ENCODE peak calls at places on chromosomes 3 and 15, in eight cellular contexts. One of them, this sample, is unnamed.

GRCh38 chr3:109784852-109785631 is 447.7 kb upstream of the DPPA4 start:
- DNase-seq in ascending aorta: no peak
- DNase-seq in iris pigment epithelial cell: no peak
- DNase-seq in fibroblast of pulmonary artery: no peak
- DNase-seq in activated CD4-positive, alpha-beta T cell treated with anti-CD3 and anti-CD28 coated beads, Interleukin-2, amount 50 U/mL, for 24 hours: no peak
- DNase-seq in tibial nerve: no peak
- DNase-seq in G401: no peak
- DNase-seq in fibroblast of lung: peak; percentile 15
- DNase-seq in this sample: no peak

GRCh38 chr3:119619094-119619493 is 21.4 kb downstream of the PLA1A start:
- DNase-seq in ascending aorta: no peak
- DNase-seq in iris pigment epithelial cell: peak; percentile 53
- DNase-seq in fibroblast of pulmonary artery: no peak
- DNase-seq in activated CD4-positive, alpha-beta T cell treated with anti-CD3 and anti-CD28 coated beads, Interleukin-2, amount 50 U/mL, for 24 hours: no peak
- DNase-seq in tibial nerve: no peak
- DNase-seq in G401: no peak
- DNase-seq in fibroblast of lung: no peak
- DNase-seq in this sample: no peak

GRCh38 chr3:178325330-178325729 is 210.9 kb upstream of the KCNMB2 start:
- DNase-seq in ascending aorta: no peak
- DNase-seq in iris pigment epithelial cell: peak; percentile 75
- DNase-seq in fibroblast of pulmonary artery: peak; percentile 77
- DNase-seq in activated CD4-positive, alpha-beta T cell treated with anti-CD3 and anti-CD28 coated beads, Interleukin-2, amount 50 U/mL, for 24 hours: no peak
- DNase-seq in tibial nerve: no peak
- DNase-seq in G401: peak; percentile 65
- DNase-seq in fibroblast of lung: peak; percentile 75
- DNase-seq in this sample: no peak

GRCh38 chr3:188390775-188391443 is 237.0 kb downstream of the LPP start:
- DNase-seq in ascending aorta: no peak
- DNase-seq in iris pigment epithelial cell: peak; percentile 38
- DNase-seq in fibroblast of pulmonary artery: peak; percentile 20
- DNase-seq in activated CD4-positive, alpha-beta T cell treated with anti-CD3 and anti-CD28 coated beads, Interleukin-2, amount 50 U/mL, for 24 hours: no peak
- DNase-seq in tibial nerve: no peak
- DNase-seq in G401: no peak
- DNase-seq in fibroblast of lung: no peak
- DNase-seq in this sample: no peak

GRCh38 chr3:12476238-12476897 is 7.9 kb upstream of the TSEN2 start:
- DNase-seq in ascending aorta: no peak
- DNase-seq in iris pigment epithelial cell: peak; percentile 74
- DNase-seq in fibroblast of pulmonary artery: peak; percentile 68
- DNase-seq in activated CD4-positive, alpha-beta T cell treated with anti-CD3 and anti-CD28 coated beads, Interleukin-2, amount 50 U/mL, for 24 hours: no peak
- DNase-seq in tibial nerve: no peak
- DNase-seq in G401: no peak
- DNase-seq in fibroblast of lung: peak; percentile 67
- DNase-seq in this sample: no peak

GRCh38 chr15:44726568-44727461 is 9.5 kb upstream of the TRIM69 start:
- DNase-seq in ascending aorta: peak; percentile 78
- DNase-seq in iris pigment epithelial cell: peak; percentile 97
- DNase-seq in fibroblast of pulmonary artery: peak; percentile 93
- DNase-seq in activated CD4-positive, alpha-beta T cell treated with anti-CD3 and anti-CD28 coated beads, Interleukin-2, amount 50 U/mL, for 24 hours: no peak
- DNase-seq in tibial nerve: peak; percentile 37
- DNase-seq in G401: no peak
- DNase-seq in fibroblast of lung: peak; percentile 93
- DNase-seq in this sample: no peak

GRCh38 chr3:13078158-13078905 is 5.1 kb upstream of the IQSEC1 start:
- DNase-seq in ascending aorta: no peak
- DNase-seq in iris pigment epithelial cell: no peak
- DNase-seq in fibroblast of pulmonary artery: no peak
- DNase-seq in activated CD4-positive, alpha-beta T cell treated with anti-CD3 and anti-CD28 coated beads, Interleukin-2, amount 50 U/mL, for 24 hours: no peak
- DNase-seq in tibial nerve: no peak
- DNase-seq in G401: no peak
- DNase-seq in fibroblast of lung: no peak
- DNase-seq in this sample: no peak

GRCh38 chr3:10594915-10595314 is 89.5 kb upstream of the ATP2B2 start:
- DNase-seq in ascending aorta: no peak
- DNase-seq in iris pigment epithelial cell: peak; percentile 66
- DNase-seq in fibroblast of pulmonary artery: peak; percentile 59
- DNase-seq in activated CD4-positive, alpha-beta T cell treated with anti-CD3 and anti-CD28 coated beads, Interleukin-2, amount 50 U/mL, for 24 hours: no peak
- DNase-seq in tibial nerve: peak; percentile 19
- DNase-seq in G401: no peak
- DNase-seq in fibroblast of lung: peak; percentile 34
- DNase-seq in this sample: no peak

GRCh38 chr3:66602237-66602636 is 101.4 kb upstream of the LRIG1 start:
- DNase-seq in ascending aorta: no peak
- DNase-seq in iris pigment epithelial cell: no peak
- DNase-seq in fibroblast of pulmonary artery: no peak
- DNase-seq in activated CD4-positive, alpha-beta T cell treated with anti-CD3 and anti-CD28 coated beads, Interleukin-2, amount 50 U/mL, for 24 hours: no peak
- DNase-seq in tibial nerve: no peak
- DNase-seq in G401: no peak
- DNase-seq in fibroblast of lung: no peak
- DNase-seq in this sample: no peak

GRCh38 chr15:67110958-67111864 is 45.8 kb downstream of the SMAD3 start:
- DNase-seq in ascending aorta: no peak
- DNase-seq in iris pigment epithelial cell: peak; percentile 70
- DNase-seq in fibroblast of pulmonary artery: no peak
- DNase-seq in activated CD4-positive, alpha-beta T cell treated with anti-CD3 and anti-CD28 coated beads, Interleukin-2, amount 50 U/mL, for 24 hours: no peak
- DNase-seq in tibial nerve: no peak
- DNase-seq in G401: no peak
- DNase-seq in fibroblast of lung: no peak
- DNase-seq in this sample: no peak

GRCh38 chr3:184248454-184249411 is at the start of gene ALG3:
- DNase-seq in ascending aorta: peak; percentile 87
- DNase-seq in iris pigment epithelial cell: peak; percentile 90
- DNase-seq in fibroblast of pulmonary artery: peak; percentile 93
- DNase-seq in activated CD4-positive, alpha-beta T cell treated with anti-CD3 and anti-CD28 coated beads, Interleukin-2, amount 50 U/mL, for 24 hours: peak; percentile 83
- DNase-seq in tibial nerve: peak; percentile 84
- DNase-seq in G401: peak; percentile 81
- DNase-seq in fibroblast of lung: peak; percentile 90
- DNase-seq in this sample: peak; percentile 50

GRCh38 chr3:11424277-11424676 is 152.1 kb downstream of the ATG7 start:
- DNase-seq in ascending aorta: no peak
- DNase-seq in iris pigment epithelial cell: no peak
- DNase-seq in fibroblast of pulmonary artery: no peak
- DNase-seq in activated CD4-positive, alpha-beta T cell treated with anti-CD3 and anti-CD28 coated beads, Interleukin-2, amount 50 U/mL, for 24 hours: no peak
- DNase-seq in tibial nerve: no peak
- DNase-seq in G401: no peak
- DNase-seq in fibroblast of lung: no peak
- DNase-seq in this sample: no peak

GRCh38 chr3:87333393-87333892 is 57.1 kb upstream of the POU1F1 start:
- DNase-seq in ascending aorta: no peak
- DNase-seq in iris pigment epithelial cell: peak; percentile 88
- DNase-seq in fibroblast of pulmonary artery: peak; percentile 91
- DNase-seq in activated CD4-positive, alpha-beta T cell treated with anti-CD3 and anti-CD28 coated beads, Interleukin-2, amount 50 U/mL, for 24 hours: no peak
- DNase-seq in tibial nerve: no peak
- DNase-seq in G401: no peak
- DNase-seq in fibroblast of lung: peak; percentile 54
- DNase-seq in this sample: no peak

GRCh38 chr3:110166791-110167190 is 829.4 kb upstream of the DPPA4 start:
- DNase-seq in ascending aorta: no peak
- DNase-seq in iris pigment epithelial cell: no peak
- DNase-seq in fibroblast of pulmonary artery: no peak
- DNase-seq in activated CD4-positive, alpha-beta T cell treated with anti-CD3 and anti-CD28 coated beads, Interleukin-2, amount 50 U/mL, for 24 hours: no peak
- DNase-seq in tibial nerve: no peak
- DNase-seq in G401: no peak
- DNase-seq in fibroblast of lung: no peak
- DNase-seq in this sample: no peak

GRCh38 chr3:135412475-135412874 is 553.1 kb upstream of the PPP2R3A start:
- DNase-seq in ascending aorta: no peak
- DNase-seq in iris pigment epithelial cell: no peak
- DNase-seq in fibroblast of pulmonary artery: no peak
- DNase-seq in activated CD4-positive, alpha-beta T cell treated with anti-CD3 and anti-CD28 coated beads, Interleukin-2, amount 50 U/mL, for 24 hours: no peak
- DNase-seq in tibial nerve: no peak
- DNase-seq in G401: peak; percentile 1
- DNase-seq in fibroblast of lung: no peak
- DNase-seq in this sample: no peak

GRCh38 chr3:127002195-127003174 is 19.6 kb downstream of the PLXNA1 start:
- DNase-seq in ascending aorta: peak; percentile 95
- DNase-seq in iris pigment epithelial cell: peak; percentile 93
- DNase-seq in fibroblast of pulmonary artery: peak; percentile 92
- DNase-seq in activated CD4-positive, alpha-beta T cell treated with anti-CD3 and anti-CD28 coated beads, Interleukin-2, amount 50 U/mL, for 24 hours: no peak
- DNase-seq in tibial nerve: peak; percentile 74
- DNase-seq in G401: no peak
- DNase-seq in fibroblast of lung: peak; percentile 89
- DNase-seq in this sample: no peak

GRCh38 chr3:37694236-37694635 is 167.4 kb upstream of the CTDSPL start:
- DNase-seq in ascending aorta: no peak
- DNase-seq in iris pigment epithelial cell: peak; percentile 1
- DNase-seq in fibroblast of pulmonary artery: no peak
- DNase-seq in activated CD4-positive, alpha-beta T cell treated with anti-CD3 and anti-CD28 coated beads, Interleukin-2, amount 50 U/mL, for 24 hours: no peak
- DNase-seq in tibial nerve: no peak
- DNase-seq in G401: no peak
- DNase-seq in fibroblast of lung: no peak
- DNase-seq in this sample: no peak

GRCh38 chr3:32839714-32840085 is 21.9 kb downstream of the TRIM71 start:
- DNase-seq in ascending aorta: no peak
- DNase-seq in iris pigment epithelial cell: no peak
- DNase-seq in fibroblast of pulmonary artery: no peak
- DNase-seq in activated CD4-positive, alpha-beta T cell treated with anti-CD3 and anti-CD28 coated beads, Interleukin-2, amount 50 U/mL, for 24 hours: no peak
- DNase-seq in tibial nerve: no peak
- DNase-seq in G401: no peak
- DNase-seq in fibroblast of lung: no peak
- DNase-seq in this sample: no peak

GRCh38 chr3:197508511-197508910 is 47.3 kb downstream of the BDH1 start:
- DNase-seq in ascending aorta: no peak
- DNase-seq in iris pigment epithelial cell: no peak
- DNase-seq in fibroblast of pulmonary artery: no peak
- DNase-seq in activated CD4-positive, alpha-beta T cell treated with anti-CD3 and anti-CD28 coated beads, Interleukin-2, amount 50 U/mL, for 24 hours: no peak
- DNase-seq in tibial nerve: no peak
- DNase-seq in G401: peak; percentile 93
- DNase-seq in fibroblast of lung: no peak
- DNase-seq in this sample: no peak

GRCh38 chr15:89657691-89658200 is 2.5 kb upstream of the KIF7 start:
- DNase-seq in ascending aorta: no peak
- DNase-seq in iris pigment epithelial cell: no peak
- DNase-seq in fibroblast of pulmonary artery: no peak
- DNase-seq in activated CD4-positive, alpha-beta T cell treated with anti-CD3 and anti-CD28 coated beads, Interleukin-2, amount 50 U/mL, for 24 hours: no peak
- DNase-seq in tibial nerve: no peak
- DNase-seq in G401: no peak
- DNase-seq in fibroblast of lung: no peak
- DNase-seq in this sample: no peak

GRCh38 chr3:15645740-15646490 is 44.4 kb downstream of the BTD start:
- DNase-seq in ascending aorta: peak; percentile 90
- DNase-seq in iris pigment epithelial cell: peak; percentile 83
- DNase-seq in fibroblast of pulmonary artery: peak; percentile 94
- DNase-seq in activated CD4-positive, alpha-beta T cell treated with anti-CD3 and anti-CD28 coated beads, Interleukin-2, amount 50 U/mL, for 24 hours: no peak
- DNase-seq in tibial nerve: no peak
- DNase-seq in G401: no peak
- DNase-seq in fibroblast of lung: peak; percentile 81
- DNase-seq in this sample: peak; percentile 86

GRCh38 chr3:141360888-141361598 is 7.3 kb upstream of the ZBTB38 start:
- DNase-seq in ascending aorta: peak; percentile 75
- DNase-seq in iris pigment epithelial cell: peak; percentile 91
- DNase-seq in fibroblast of pulmonary artery: peak; percentile 92
- DNase-seq in activated CD4-positive, alpha-beta T cell treated with anti-CD3 and anti-CD28 coated beads, Interleukin-2, amount 50 U/mL, for 24 hours: no peak
- DNase-seq in tibial nerve: peak; percentile 12
- DNase-seq in G401: peak; percentile 55
- DNase-seq in fibroblast of lung: peak; percentile 90
- DNase-seq in this sample: no peak

GRCh38 chr3:149473314-149473990 is 1.0 kb upstream of the TM4SF4 start:
- DNase-seq in ascending aorta: peak; percentile 88
- DNase-seq in iris pigment epithelial cell: peak; percentile 87
- DNase-seq in fibroblast of pulmonary artery: peak; percentile 76
- DNase-seq in activated CD4-positive, alpha-beta T cell treated with anti-CD3 and anti-CD28 coated beads, Interleukin-2, amount 50 U/mL, for 24 hours: no peak
- DNase-seq in tibial nerve: no peak
- DNase-seq in G401: no peak
- DNase-seq in fibroblast of lung: peak; percentile 74
- DNase-seq in this sample: peak; percentile 38

GRCh38 chr3:122421101-122421500 is 5.2 kb upstream of the WDR5B start:
- DNase-seq in ascending aorta: no peak
- DNase-seq in iris pigment epithelial cell: no peak
- DNase-seq in fibroblast of pulmonary artery: no peak
- DNase-seq in activated CD4-positive, alpha-beta T cell treated with anti-CD3 and anti-CD28 coated beads, Interleukin-2, amount 50 U/mL, for 24 hours: no peak
- DNase-seq in tibial nerve: no peak
- DNase-seq in G401: no peak
- DNase-seq in fibroblast of lung: no peak
- DNase-seq in this sample: no peak

GRCh38 chr15:69194854-69195253 is 34.4 kb downstream of the GLCE start:
- DNase-seq in ascending aorta: no peak
- DNase-seq in iris pigment epithelial cell: peak; percentile 64
- DNase-seq in fibroblast of pulmonary artery: peak; percentile 31
- DNase-seq in activated CD4-positive, alpha-beta T cell treated with anti-CD3 and anti-CD28 coated beads, Interleukin-2, amount 50 U/mL, for 24 hours: no peak
- DNase-seq in tibial nerve: no peak
- DNase-seq in G401: no peak
- DNase-seq in fibroblast of lung: no peak
- DNase-seq in this sample: no peak

GRCh38 chr3:61571516-61572336 is 10.4 kb downstream of the PTPRG start:
- DNase-seq in ascending aorta: peak; percentile 76
- DNase-seq in iris pigment epithelial cell: peak; percentile 65
- DNase-seq in fibroblast of pulmonary artery: peak; percentile 90
- DNase-seq in activated CD4-positive, alpha-beta T cell treated with anti-CD3 and anti-CD28 coated beads, Interleukin-2, amount 50 U/mL, for 24 hours: no peak
- DNase-seq in tibial nerve: peak; percentile 36
- DNase-seq in G401: no peak
- DNase-seq in fibroblast of lung: peak; percentile 95
- DNase-seq in this sample: no peak

GRCh38 chr15:39028069-39028468 is 463.5 kb upstream of the RASGRP1 start:
- DNase-seq in ascending aorta: peak; percentile 65
- DNase-seq in iris pigment epithelial cell: peak; percentile 51
- DNase-seq in fibroblast of pulmonary artery: peak; percentile 48
- DNase-seq in activated CD4-positive, alpha-beta T cell treated with anti-CD3 and anti-CD28 coated beads, Interleukin-2, amount 50 U/mL, for 24 hours: no peak
- DNase-seq in tibial nerve: peak; percentile 15
- DNase-seq in G401: peak; percentile 7
- DNase-seq in fibroblast of lung: peak; percentile 51
- DNase-seq in this sample: no peak

GRCh38 chr3:157130138-157130880 is 29.6 kb downstream of the CCNL1 start:
- DNase-seq in ascending aorta: peak; percentile 76
- DNase-seq in iris pigment epithelial cell: peak; percentile 52
- DNase-seq in fibroblast of pulmonary artery: peak; percentile 86
- DNase-seq in activated CD4-positive, alpha-beta T cell treated with anti-CD3 and anti-CD28 coated beads, Interleukin-2, amount 50 U/mL, for 24 hours: peak; percentile 18
- DNase-seq in tibial nerve: peak; percentile 63
- DNase-seq in G401: peak; percentile 27
- DNase-seq in fibroblast of lung: peak; percentile 76
- DNase-seq in this sample: peak; percentile 60

GRCh38 chr3:42557849-42558248 is 23.9 kb downstream of the SEC22C start:
- DNase-seq in ascending aorta: no peak
- DNase-seq in iris pigment epithelial cell: no peak
- DNase-seq in fibroblast of pulmonary artery: no peak
- DNase-seq in activated CD4-positive, alpha-beta T cell treated with anti-CD3 and anti-CD28 coated beads, Interleukin-2, amount 50 U/mL, for 24 hours: no peak
- DNase-seq in tibial nerve: no peak
- DNase-seq in G401: peak; percentile 92
- DNase-seq in fibroblast of lung: no peak
- DNase-seq in this sample: no peak

GRCh38 chr15:86060614-86061125 is 19.0 kb upstream of the AGBL1 start:
- DNase-seq in ascending aorta: no peak
- DNase-seq in iris pigment epithelial cell: no peak
- DNase-seq in fibroblast of pulmonary artery: no peak
- DNase-seq in activated CD4-positive, alpha-beta T cell treated with anti-CD3 and anti-CD28 coated beads, Interleukin-2, amount 50 U/mL, for 24 hours: no peak
- DNase-seq in tibial nerve: peak; percentile 80
- DNase-seq in G401: no peak
- DNase-seq in fibroblast of lung: no peak
- DNase-seq in this sample: no peak

GRCh38 chr15:65334586-65335231 is 30.2 kb downstream of the RNU5B-1 start:
- DNase-seq in ascending aorta: no peak
- DNase-seq in iris pigment epithelial cell: no peak
- DNase-seq in fibroblast of pulmonary artery: no peak
- DNase-seq in activated CD4-positive, alpha-beta T cell treated with anti-CD3 and anti-CD28 coated beads, Interleukin-2, amount 50 U/mL, for 24 hours: no peak
- DNase-seq in tibial nerve: no peak
- DNase-seq in G401: no peak
- DNase-seq in fibroblast of lung: no peak
- DNase-seq in this sample: no peak

GRCh38 chr15:45180201-45180600 is 7.6 kb downstream of the SHF start:
- DNase-seq in ascending aorta: no peak
- DNase-seq in iris pigment epithelial cell: no peak
- DNase-seq in fibroblast of pulmonary artery: no peak
- DNase-seq in activated CD4-positive, alpha-beta T cell treated with anti-CD3 and anti-CD28 coated beads, Interleukin-2, amount 50 U/mL, for 24 hours: no peak
- DNase-seq in tibial nerve: no peak
- DNase-seq in G401: no peak
- DNase-seq in fibroblast of lung: no peak
- DNase-seq in this sample: no peak